ENCODE peak calls at places on chromosomes 16 and 17, in four cellular contexts. Q is mucosa of descending colon, E is SJSA1, H is adrenal gland. Z is an unnamed sample.
A peak's percentile ranks its signal among the peaks of the same experiment; 100 is the strongest.

GRCh38 chr17:17661134-17661533 is 20.1 kb upstream of the RAI1 start:
- DNase-seq in Q (no peak), E (no peak), H (no peak), Z (no peak)

GRCh38 chr17:42513686-42514085 is 22.4 kb upstream of the NAGLU start:
- DNase-seq in Q (no peak), E (no peak), H (no peak), Z (no peak)

GRCh38 chr17:56629450-56630187 is 36.1 kb downstream of the NOG start:
- DNase-seq in Q (no peak), E (peak; percentile 77), H (no peak), Z (no peak)

GRCh38 chr16:59341368-59341767 is 607.3 kb upstream of the GOT2 start:
- DNase-seq in Q (no peak), E (no peak), H (no peak), Z (no peak)

GRCh38 chr16:19743816-19744159 is 25.7 kb downstream of the IQCK start:
- DNase-seq in Q (no peak), E (no peak), H (no peak), Z (no peak)

GRCh38 chr16:23294260-23294659 is 7.8 kb upstream of the SCNN1B start:
- DNase-seq in Q (peak; percentile 62), E (no peak), H (no peak), Z (no peak)

GRCh38 chr17:38918129-38918913 is 7.1 kb upstream of the LASP1NB start:
- DNase-seq in Q (no peak), E (peak; percentile 28), H (no peak), Z (no peak)

GRCh38 chr17:82200743-82201497 is 11.7 kb downstream of the CCDC57 start:
- DNase-seq in Q (no peak), E (no peak), H (no peak), Z (no peak)

GRCh38 chr16:88877564-88878289 is 11.3 kb upstream of the PABPN1L start:
- DNase-seq in Q (no peak), E (no peak), H (no peak), Z (no peak)

GRCh38 chr16:30064746-30065111 is 831 bp upstream of the ALDOA start:
- DNase-seq in Q (no peak), E (no peak), H (no peak), Z (no peak)

GRCh38 chr16:83802135-83802534 is 5.6 kb upstream of the HSBP1 start:
- DNase-seq in Q (no peak), E (peak; percentile 57), H (no peak), Z (no peak)

GRCh38 chr16:86324320-86324719 is 186.0 kb upstream of the FOXF1 start:
- DNase-seq in Q (no peak), E (no peak), H (no peak), Z (no peak)

GRCh38 chr17:55356440-55357328 is 65.0 kb downstream of the MMD start:
- DNase-seq in Q (no peak), E (peak; percentile 77), H (peak; percentile 79), Z (peak; percentile 50)

GRCh38 chr16:86059253-86060171 is 160.6 kb downstream of the IRF8 start:
- DNase-seq in Q (no peak), E (no peak), H (peak; percentile 49), Z (no peak)

GRCh38 chr17:77723071-77723908 is 235.2 kb upstream of the TNRC6C start:
- DNase-seq in Q (no peak), E (peak; percentile 46), H (no peak), Z (no peak)

GRCh38 chr17:27873746-27874145 is 19.4 kb downstream of the LYRM9 start:
- DNase-seq in Q (no peak), E (no peak), H (no peak), Z (no peak)

GRCh38 chr17:43020789-43021738 is 1.1 kb downstream of the VAT1 start:
- DNase-seq in Q (peak; percentile 78), E (peak; percentile 83), H (peak; percentile 95), Z (peak; percentile 87)

GRCh38 chr16:8375208-8375607 is 215.1 kb downstream of the TMEM114 start:
- DNase-seq in Q (no peak), E (no peak), H (no peak), Z (no peak)

GRCh38 chr16:49022351-49022963 is 259.2 kb downstream of the CBLN1 start:
- DNase-seq in Q (no peak), E (no peak), H (no peak), Z (no peak)

GRCh38 chr16:57889522-57889921 is 81.4 kb downstream of the CNGB1 start:
- DNase-seq in Q (no peak), E (no peak), H (no peak), Z (no peak)
- H3K36me3 ChIP-seq in Q (no peaks in the 10 kb centered on the region), E (no peaks in the 10 kb centered on the region), H (no peaks in the 10 kb centered on the region), Z (no peaks in the 10 kb centered on the region)

GRCh38 chr17:50350733-50351132 is 4.8 kb downstream of the XYLT2 start:
- DNase-seq in Q (no peak), E (no peak), H (peak; percentile 6), Z (no peak)
- H3K4me3 ChIP-seq in Q (no peak overlapping the region), E (no peak overlapping the region), H (no peak overlapping the region), Z (no peak overlapping the region)

GRCh38 chr17:9886141-9886930 is 18.7 kb downstream of the RCVRN start:
- DNase-seq in Q (no peak), E (no peak), H (no peak), Z (no peak)
- H3K9me3 ChIP-seq in Q (peaks cover 16% of the 10 kb centered on the region), E (peaks cover 6% of the 10 kb centered on the region), H (no peaks in the 10 kb centered on the region), Z (peaks cover 25% of the 10 kb centered on the region)

GRCh38 chr17:58503876-58504275 is 10.6 kb downstream of the MTMR4 start:
- DNase-seq in Q (no peak), E (no peak), H (no peak), Z (no peak)

GRCh38 chr17:58501451-58501850 is 13.0 kb downstream of the MTMR4 start:
- DNase-seq in Q (no peak), E (no peak), H (no peak), Z (no peak)

GRCh38 chr17:58506354-58507080 is 7.9 kb downstream of the MTMR4 start:
- DNase-seq in Q (no peak), E (no peak), H (no peak), Z (no peak)

GRCh38 chr17:58507123-58507634 is 7.3 kb downstream of the MTMR4 start:
- DNase-seq in Q (no peak), E (no peak), H (peak; percentile 65), Z (peak; percentile 71)

GRCh38 chr17:58504826-58505351 is 9.5 kb downstream of the MTMR4 start:
- DNase-seq in Q (no peak), E (no peak), H (no peak), Z (no peak)
- H3K36me3 ChIP-seq in Q (peaks cover 20% of the 10 kb centered on the region), E (peaks cover 90% of the 10 kb centered on the region), H (no peaks in the 10 kb centered on the region), Z (peaks cover 100% of the 10 kb centered on the region)

DNA sequence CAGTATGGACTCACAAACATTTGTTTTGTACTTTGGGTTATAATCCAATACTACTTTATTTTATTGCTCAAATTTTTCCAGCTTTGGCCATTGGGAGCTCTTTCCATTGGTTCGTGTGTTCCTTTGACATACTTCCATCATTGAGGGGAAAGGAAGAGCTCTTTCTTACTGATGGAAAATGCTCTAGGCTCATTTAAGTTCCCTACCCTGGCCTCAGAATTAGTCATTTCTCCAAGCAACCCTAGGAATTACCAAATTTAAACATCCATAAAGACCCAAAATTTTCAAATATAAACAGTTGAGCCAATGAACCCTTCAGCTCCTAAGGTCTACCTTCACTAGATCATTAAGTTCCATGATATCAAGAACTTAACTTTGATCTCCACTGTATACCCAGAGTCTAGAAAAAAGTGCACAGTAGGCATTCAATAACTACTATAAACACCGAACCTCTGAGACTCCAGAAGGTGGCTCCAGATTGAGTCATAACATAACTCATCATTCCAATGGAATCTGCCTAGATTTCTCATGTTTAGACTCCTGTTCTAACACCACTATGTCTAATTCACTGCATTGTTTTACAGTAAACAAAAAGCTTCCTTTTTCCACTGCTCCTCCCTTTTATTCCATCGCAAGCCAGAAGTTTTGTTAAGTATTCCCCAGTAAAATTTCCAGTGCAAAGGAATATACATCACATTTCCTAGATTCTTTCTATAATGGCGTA is 39.0 kb downstream of the SMURF2 start:
- DNase-seq in Q (no peak), E (peak; percentile 56), H (no peak), Z (no peak)
- H3K4me3 ChIP-seq in Q (no peak overlapping the region), E (no peak overlapping the region), H (no peak overlapping the region), Z (no peak overlapping the region)

DNA sequence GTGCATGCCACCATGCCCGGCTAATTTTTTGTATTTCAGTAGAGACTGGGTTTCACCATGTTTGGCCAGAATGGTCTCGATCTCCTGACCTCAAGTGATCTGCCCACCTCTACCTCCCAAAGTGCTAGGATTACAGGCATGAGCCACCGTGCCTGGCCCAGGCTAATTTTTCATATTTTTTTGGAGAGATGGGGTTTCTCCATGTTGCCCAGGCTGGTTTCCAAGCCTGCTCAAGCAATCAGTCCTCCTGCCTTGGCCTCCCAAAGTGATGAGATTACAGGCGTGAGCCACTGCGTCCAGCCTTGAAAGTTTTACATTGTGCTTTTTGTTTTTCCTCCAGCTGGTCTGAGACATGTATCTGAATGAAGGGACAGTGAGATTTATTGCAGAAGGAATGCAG is 3.5 kb upstream of the ENGASE start:
- DNase-seq in Q (peak; percentile 9), E (no peak), H (no peak), Z (peak; percentile 6)
- H3K9me3 ChIP-seq in Q (no peaks in the 10 kb centered on the region), E (no peaks in the 10 kb centered on the region), H (no peaks in the 10 kb centered on the region), Z (no peaks in the 10 kb centered on the region)

Z was measured in lower lobe of right lung.